ENCODE peak calls at places on chromosomes 13 and 19, in five cellular contexts. D is AG04449, J is IMR-90, Z is gastrocnemius medialis, U is cardiac fibroblast. C is an unnamed sample.

GRCh38 chr13:67353891-67354459 is 123.8 kb upstream of the PCDH9 start:
- DNase-seq in J (peak), D (no peak), Z (no peak), U (peak), C (no peak)

GRCh38 chr19:45866400-45867176 is 2.5 kb downstream of the FOXA3 start:
- DNase-seq in Z (no peak), J (no peak), U (no peak), D (no peak), C (no peak)

GRCh38 chr19:48491793-48492123 is 19.9 kb downstream of the LMTK3 start:
- DNase-seq in D (no peak), U (no peak), Z (no peak), J (no peak), C (no peak)

GRCh38 chr19:3111586-3112247 is 17.6 kb downstream of the GNA11 start:
- DNase-seq in J (no peak), Z (no peak), U (no peak), D (no peak), C (no peak)

GRCh38 chr13:25982908-25983307 is 68.9 kb downstream of the SHISA2 start:
- DNase-seq in J (no peak), D (no peak), Z (no peak), U (no peak), C (no peak)

GRCh38 chr13:94947392-94947791 is 235.0 kb upstream of the SOX21 start:
- DNase-seq in J (no peak), U (no peak), Z (no peak), D (no peak), C (no peak)

GRCh38 chr19:47719047-47719885 is 6.0 kb downstream of the EHD2 start:
- DNase-seq in U (peak), D (peak), Z (peak), J (peak), C (peak)

GRCh38 chr13:40383132-40383531 is 283.3 kb downstream of the FOXO1 start:
- DNase-seq in D (no peak), Z (no peak), U (no peak), J (no peak), C (no peak)

GRCh38 chr13:88948501-88948900 is 1277.3 kb downstream of the SLITRK5 start:
- DNase-seq in D (no peak), Z (no peak), U (no peak), J (no peak), C (no peak)

GRCh38 chr13:91353494-91353893 is 6.0 kb downstream of the MIR17HG start:
- DNase-seq in J (no peak), D (no peak), U (no peak), Z (no peak), C (no peak)

DNA sequence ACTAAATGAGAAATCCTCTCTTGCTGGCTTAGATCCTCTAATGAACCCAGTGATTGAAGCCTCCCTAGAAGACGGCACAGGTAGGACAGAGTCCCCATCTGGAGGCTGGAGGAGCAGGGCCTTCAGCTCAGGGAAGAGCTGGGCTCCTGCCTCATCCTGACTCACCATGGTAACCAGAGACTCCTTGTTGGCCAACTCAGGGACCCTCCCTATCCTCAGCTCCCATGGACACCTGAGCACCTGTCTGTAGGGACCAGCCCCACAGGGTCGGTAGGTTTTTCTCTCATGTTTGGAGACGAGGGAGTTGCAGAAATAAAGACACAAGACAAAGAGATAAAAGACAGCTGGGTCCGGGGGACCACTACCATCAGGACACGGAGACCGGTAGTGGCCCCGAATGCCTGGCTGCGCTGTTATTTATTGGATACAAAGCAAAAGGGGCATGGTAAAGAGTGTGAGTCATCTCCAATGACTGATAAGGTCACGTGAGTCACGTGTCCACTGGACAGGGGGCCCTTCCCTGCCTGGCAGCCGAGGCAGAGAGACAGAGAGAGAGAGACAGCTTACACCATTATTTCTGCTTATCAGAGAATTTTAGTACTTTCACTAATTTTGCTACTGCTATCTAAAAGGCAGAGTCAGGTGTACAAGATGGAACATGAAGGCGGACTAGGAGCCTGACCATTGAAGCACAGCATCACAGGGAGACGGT is 26.6 kb downstream of the SIGLEC7 start:
- DNase-seq in J (no peak), U (no peak), Z (no peak), D (no peak), C (no peak)
- H3K4me3 ChIP-seq in J (no peak), U (no peak), Z (no peak), D (no peak), C (no peak)

DNA sequence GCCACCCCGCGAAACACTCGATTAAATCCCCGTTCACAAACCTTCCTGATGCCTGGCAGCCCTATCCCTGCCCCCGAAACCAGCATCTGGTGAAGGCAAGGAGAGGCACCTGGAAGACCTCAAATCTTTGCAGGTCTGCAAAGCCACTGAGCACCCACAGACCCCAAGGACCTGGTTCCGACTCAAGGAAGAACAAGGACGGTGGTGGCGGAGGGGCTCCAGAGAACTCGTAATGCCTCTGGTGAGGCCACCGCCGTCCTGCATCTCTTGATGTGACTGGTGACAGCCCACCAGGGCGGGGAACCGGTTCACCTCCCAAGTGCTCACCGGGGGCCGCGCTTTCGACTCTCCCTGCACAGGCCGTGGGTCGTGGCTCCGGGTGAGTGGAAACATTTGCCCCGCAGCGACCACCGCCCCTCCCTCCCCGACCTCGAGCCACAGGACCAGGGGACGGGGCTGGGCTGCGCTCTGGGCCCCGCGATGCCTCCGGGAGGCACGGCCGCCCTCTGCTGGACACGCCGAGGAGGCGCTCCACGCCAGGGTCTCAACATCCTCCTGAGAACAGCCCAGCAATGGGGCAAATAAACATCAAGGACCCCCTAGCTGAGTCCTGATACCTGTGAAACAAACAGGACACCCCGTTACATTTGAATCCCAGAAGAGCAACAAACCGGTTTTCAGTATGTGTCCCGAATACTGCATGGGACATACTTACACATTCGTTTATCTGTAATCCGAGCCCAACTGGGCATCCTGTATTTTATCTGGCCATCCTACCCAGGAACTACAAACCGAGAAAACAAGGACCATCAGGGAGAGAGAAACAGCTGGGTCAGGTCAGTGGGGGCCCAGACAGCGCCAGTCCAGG is 3.9 kb upstream of the PLPP2 start:
- DNase-seq in Z (no peak), U (peak), J (peak), D (no peak), C (no peak)
- TF ChIP-seq CTCF in Z (peak), U (peak), J (peak), D (peak), C (peak)

GRCh38 chr19:17922138-17922537 is 10.7 kb upstream of the CCDC124 start:
- DNase-seq in D (no peak), Z (no peak), J (no peak), U (no peak), C (no peak)

GRCh38 chr19:17926044-17926443 is 6.8 kb upstream of the CCDC124 start:
- DNase-seq in U (no peak), Z (no peak), D (no peak), J (no peak), C (no peak)

GRCh38 chr19:17915940-17916593 is 16.7 kb upstream of the CCDC124 start:
- DNase-seq in D (no peak), U (no peak), J (no peak), Z (no peak), C (no peak)

DNA sequence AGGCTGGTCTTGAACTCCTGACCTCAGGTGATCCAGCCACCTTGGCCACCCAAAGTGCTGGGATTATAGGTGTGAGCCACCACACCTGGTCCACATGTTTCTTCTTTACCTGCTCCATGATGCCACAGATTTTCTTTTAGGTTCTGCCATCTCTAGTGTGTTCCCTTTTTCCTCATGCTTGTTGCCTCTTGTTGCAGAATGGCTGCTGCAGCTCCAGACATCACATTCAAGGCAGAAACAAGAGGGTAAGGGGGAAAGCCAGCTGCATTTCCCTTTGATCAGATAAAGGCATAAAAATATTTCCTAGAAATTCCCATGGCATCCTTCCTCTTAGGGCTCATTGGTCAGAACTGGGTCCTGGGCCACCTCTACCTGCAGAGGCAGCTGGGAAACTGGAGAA is 12.3 kb upstream of the CCDC124 start:
- DNase-seq in D (no peak), U (no peak), Z (no peak), J (no peak), C (no peak)
- H3K4me3 ChIP-seq in D (no peak), U (no peak), Z (no peak), J (no peak), C (no peak)

GRCh38 chr19:34838248-34838647 is 65.2 kb upstream of the ZNF599 start:
- DNase-seq in D (no peak), J (no peak), Z (no peak), U (peak), C (no peak)
- TF ChIP-seq CTCF in D (no peak), J (peak), Z (no peak), U (no peak), C (no peak)

DNA sequence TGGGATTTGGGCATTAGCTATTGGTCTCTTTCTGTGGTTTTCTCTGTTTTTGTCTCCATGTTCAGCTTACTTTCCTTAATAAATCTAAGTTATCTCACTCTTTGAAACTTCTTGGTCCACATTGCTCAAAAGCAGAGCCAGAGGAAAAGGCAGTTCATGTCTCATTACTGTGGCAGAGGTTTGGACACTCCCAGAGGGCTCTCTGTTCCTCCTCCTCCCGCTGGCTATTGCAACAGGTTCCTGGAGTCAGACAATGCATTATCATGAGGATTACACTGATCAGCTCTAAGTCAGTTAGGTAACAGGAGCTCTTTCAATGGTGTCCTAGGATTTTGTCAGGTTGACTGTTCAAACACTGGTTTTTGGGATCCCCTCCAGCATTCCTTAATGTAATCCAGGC is 298.8 kb downstream of the NDFIP2 start:
- DNase-seq in Z (peak), D (no peak), U (peak), J (peak), C (no peak)
- H3K4me3 ChIP-seq in Z (no peak), D (no peak), U (peak), J (no peak), C (no peak)

C was measured in HFF-Myc.